ENCODE peak calls at places on chromosomes 16 and 17, in nine cellular contexts. Q is GM23248, K is PC-3, N is OCI-LY7, S is SK-N-SH, L is GM23338, O is HCT116, V is hepatocyte, B is Karpas-422. H is an unnamed sample. For H3K9me2, the result is how much of the 10 kb centered on the place peaks cover.

GRCh38 chr16:57479043-57479421 is 7.3 kb downstream of the DOK4 start:
- DNase-seq in L (no peak), K (no peak), V (no peak), Q (peak), S (peak), O (no peak), N (no peak), B (no peak), H (no peak)

GRCh38 chr17:36720131-36720530 is 118.7 kb downstream of the MRM1 start:
- DNase-seq in L (no peak), V (no peak), B (no peak), N (no peak), S (peak), K (no peak), Q (no peak), O (no peak), H (no peak)

GRCh38 chr16:89031715-89032659 is 55.0 kb upstream of the CBFA2T3 start:
- DNase-seq in L (no peak), K (no peak), O (no peak), V (no peak), Q (no peak), B (no peak), S (no peak), N (peak), H (no peak)

GRCh38 chr17:31373150-31374082 is 18.1 kb upstream of the RAB11FIP4 start:
- DNase-seq in S (no peak), B (peak), L (peak), V (peak), Q (peak), K (peak), O (peak), N (peak), H (no peak)

GRCh38 chr16:70481929-70482536 is 27.6 kb downstream of the FCSK start:
- DNase-seq in K (peak), L (no peak), V (no peak), S (no peak), N (no peak), B (no peak), O (no peak), Q (peak), H (peak)

GRCh38 chr17:17981330-17981729 is 8.7 kb downstream of the DRC3 start:
- DNase-seq in N (no peak), B (no peak), V (no peak), K (no peak), Q (no peak), S (no peak), L (no peak), O (no peak), H (no peak)

GRCh38 chr17:9728005-9728404 is 63.4 kb downstream of the DHRS7C start:
- DNase-seq in K (no peak), N (no peak), L (no peak), Q (no peak), V (no peak), S (no peak), O (no peak), B (no peak), H (no peak)

GRCh38 chr17:50767446-50767845 is at the start of gene ANKRD40CL:
- DNase-seq in S (no peak), V (no peak), O (no peak), N (no peak), L (no peak), Q (no peak), K (no peak), B (no peak), H (no peak)

GRCh38 chr17:31318298-31319190 is 2.9 kb downstream of the EVI2A start:
- DNase-seq in V (no peak), N (peak), Q (peak), B (peak), S (no peak), L (peak), K (no peak), O (no peak), H (no peak)

GRCh38 chr17:17516315-17516930 is 20.2 kb upstream of the RASD1 start:
- DNase-seq in V (no peak), Q (no peak), N (no peak), B (no peak), O (no peak), K (no peak), S (no peak), L (no peak), H (no peak)

GRCh38 chr17:5097101-5097834 is 14.4 kb downstream of the ZNF232 start:
- DNase-seq in L (peak), K (no peak), B (no peak), Q (no peak), N (no peak), O (no peak), V (peak), S (peak), H (no peak)

GRCh38 chr17:27549251-27549919 is 81.6 kb upstream of the LGALS9 start:
- DNase-seq in B (no peak), L (no peak), K (no peak), V (no peak), N (no peak), S (no peak), O (no peak), Q (no peak), H (no peak)

GRCh38 chr16:3732171-3732570 is 14.8 kb upstream of the TRAP1 start:
- DNase-seq in Q (no peak), N (no peak), O (no peak), K (no peak), L (no peak), B (no peak), S (no peak), V (no peak), H (no peak)

GRCh38 chr16:69917311-69917710 is 33.8 kb upstream of the CLEC18A start:
- DNase-seq in V (no peak), S (no peak), B (no peak), Q (peak), K (no peak), N (no peak), L (no peak), O (no peak), H (no peak)

GRCh38 chr16:27671410-27671809 is 121.5 kb downstream of the KATNIP start:
- DNase-seq in K (peak), S (no peak), L (peak), N (no peak), V (no peak), B (no peak), Q (no peak), O (no peak), H (no peak)

GRCh38 chr16:81315271-81316175 is 761 bp downstream of the GAN start:
- DNase-seq in O (no peak), B (peak), S (peak), L (peak), V (peak), K (peak), Q (peak), N (peak), H (peak)

GRCh38 chr16:27529962-27530361 is 19.8 kb downstream of the GTF3C1 start:
- DNase-seq in O (no peak), L (no peak), K (peak), B (no peak), Q (peak), N (no peak), V (no peak), S (no peak), H (no peak)

GRCh38 chr17:50684612-50685333 is 22.9 kb downstream of the ANKRD40 start:
- DNase-seq in N (no peak), L (peak), V (peak), S (no peak), O (no peak), K (peak), Q (no peak), B (no peak), H (peak)

GRCh38 chr17:65755799-65756198 is 194.4 kb upstream of the AXIN2 start:
- DNase-seq in N (no peak), K (no peak), S (no peak), L (no peak), B (no peak), Q (no peak), V (no peak), O (no peak), H (no peak)

GRCh38 chr17:6930754-6931153 is 65.1 kb upstream of the ALOX12 start:
- DNase-seq in N (no peak), K (no peak), B (no peak), L (no peak), S (no peak), Q (no peak), O (no peak), V (no peak), H (no peak)

GRCh38 chr17:17150450-17150804 is 55.7 kb downstream of the PLD6 start:
- DNase-seq in B (no peak), O (no peak), K (no peak), V (no peak), N (no peak), S (no peak), L (no peak), Q (no peak), H (no peak)

GRCh38 chr16:85360323-85361277 is 248.3 kb upstream of the CIBAR2 start:
- DNase-seq in O (no peak), B (no peak), S (peak), L (no peak), V (peak), K (no peak), Q (no peak), N (peak), H (peak)

GRCh38 chr16:66389256-66390175 is 23.0 kb downstream of the CDH5 start:
- DNase-seq in S (no peak), Q (no peak), L (no peak), V (no peak), B (no peak), K (no peak), O (no peak), N (no peak), H (no peak)

GRCh38 chr17:44922746-44923470 is 7.6 kb upstream of the GFAP start:
- DNase-seq in N (no peak), O (no peak), S (peak), Q (no peak), L (no peak), K (no peak), B (no peak), V (no peak), H (no peak)

GRCh38 chr17:13114601-13115024 is 96.8 kb upstream of the ELAC2 start:
- DNase-seq in K (peak), B (peak), N (peak), L (peak), Q (peak), O (peak), S (peak), V (peak), H (no peak)

GRCh38 chr17:47184671-47185070 is 4.4 kb downstream of the CDC27 start:
- DNase-seq in Q (peak), B (no peak), L (no peak), N (no peak), O (no peak), K (no peak), V (no peak), S (peak), H (no peak)

GRCh38 chr16:78762222-78762621 is 662.8 kb downstream of the WWOX start:
- DNase-seq in O (no peak), K (no peak), V (no peak), B (no peak), N (no peak), Q (no peak), L (no peak), S (no peak), H (no peak)

GRCh38 chr17:74608511-74608910 is 15.0 kb downstream of the CD300E start:
- DNase-seq in Q (no peak), O (no peak), S (no peak), L (no peak), B (no peak), N (no peak), K (no peak), V (no peak), H (no peak)

GRCh38 chr17:77817953-77818352 is 140.6 kb upstream of the TNRC6C start:
- DNase-seq in L (no peak), N (no peak), V (no peak), S (no peak), B (no peak), Q (peak), K (no peak), O (no peak), H (no peak)

GRCh38 chr17:1509255-1509943 is 7.0 kb downstream of the INPP5K start:
- DNase-seq in S (no peak), N (no peak), O (no peak), L (no peak), K (no peak), Q (no peak), V (peak), B (no peak), H (no peak)

GRCh38 chr17:36515837-36516236 is 18.8 kb downstream of the MYO19 start:
- DNase-seq in B (no peak), L (no peak), Q (no peak), V (no peak), K (no peak), S (no peak), O (no peak), N (no peak), H (no peak)

GRCh38 chr17:3043737-3044365 is 19.6 kb downstream of the OR1D5 start:
- DNase-seq in S (no peak), O (no peak), V (no peak), N (peak), K (no peak), B (peak), Q (no peak), L (peak), H (no peak)

GRCh38 chr16:28891964-28892890 is 13.9 kb downstream of the ATP2A1 start:
- DNase-seq in V (no peak), S (no peak), Q (no peak), N (no peak), O (no peak), B (no peak), K (no peak), L (no peak), H (no peak)

GRCh38 chr17:34305061-34305460 is 14.2 kb upstream of the CCL8 start:
- DNase-seq in V (no peak), O (no peak), B (no peak), Q (no peak), N (no peak), S (no peak), L (no peak), K (no peak), H (no peak)

GRCh38 chr17:34305606-34306005 is 13.6 kb upstream of the CCL8 start:
- DNase-seq in N (no peak), O (no peak), V (no peak), S (no peak), L (no peak), B (no peak), Q (no peak), K (no peak), H (no peak)

GRCh38 chr17:34301986-34302385 is 16.4 kb downstream of the CCL11 start:
- DNase-seq in K (no peak), S (no peak), Q (peak), L (no peak), N (no peak), O (no peak), V (no peak), B (no peak), H (no peak)

GRCh38 chr17:34302626-34303025 is 16.6 kb upstream of the CCL8 start:
- DNase-seq in S (no peak), L (no peak), O (no peak), N (no peak), K (no peak), Q (no peak), V (no peak), B (no peak), H (no peak)

DNA sequence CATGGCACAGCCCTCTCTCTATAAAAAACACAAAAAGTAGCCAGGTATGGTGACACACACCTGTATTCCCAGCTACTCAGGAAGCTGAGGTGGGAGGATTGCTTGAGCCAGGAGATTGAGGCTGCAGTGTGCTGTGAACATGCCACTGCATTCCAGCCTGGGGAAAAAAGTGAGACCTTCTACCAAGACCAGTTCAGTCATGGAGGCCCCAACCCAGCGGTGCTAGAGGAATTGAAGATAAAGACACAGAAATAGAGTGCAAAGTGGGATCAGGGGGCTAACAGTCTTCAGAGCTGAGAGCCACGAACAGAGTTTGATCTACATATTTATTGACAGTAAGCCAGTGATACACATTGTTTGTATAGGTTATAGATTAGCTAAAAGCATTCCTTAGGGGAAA is 15.6 kb upstream of the CCL8 start:
- DNase-seq in N (no peak), B (no peak), L (no peak), K (no peak), V (no peak), S (no peak), O (no peak), Q (no peak), H (no peak)
- H3K9me2 ChIP-seq in N (under half), B (under half), L (under half), K (under half), V (under half), S (under half), O (under half), Q (under half), H (under half)

DNA sequence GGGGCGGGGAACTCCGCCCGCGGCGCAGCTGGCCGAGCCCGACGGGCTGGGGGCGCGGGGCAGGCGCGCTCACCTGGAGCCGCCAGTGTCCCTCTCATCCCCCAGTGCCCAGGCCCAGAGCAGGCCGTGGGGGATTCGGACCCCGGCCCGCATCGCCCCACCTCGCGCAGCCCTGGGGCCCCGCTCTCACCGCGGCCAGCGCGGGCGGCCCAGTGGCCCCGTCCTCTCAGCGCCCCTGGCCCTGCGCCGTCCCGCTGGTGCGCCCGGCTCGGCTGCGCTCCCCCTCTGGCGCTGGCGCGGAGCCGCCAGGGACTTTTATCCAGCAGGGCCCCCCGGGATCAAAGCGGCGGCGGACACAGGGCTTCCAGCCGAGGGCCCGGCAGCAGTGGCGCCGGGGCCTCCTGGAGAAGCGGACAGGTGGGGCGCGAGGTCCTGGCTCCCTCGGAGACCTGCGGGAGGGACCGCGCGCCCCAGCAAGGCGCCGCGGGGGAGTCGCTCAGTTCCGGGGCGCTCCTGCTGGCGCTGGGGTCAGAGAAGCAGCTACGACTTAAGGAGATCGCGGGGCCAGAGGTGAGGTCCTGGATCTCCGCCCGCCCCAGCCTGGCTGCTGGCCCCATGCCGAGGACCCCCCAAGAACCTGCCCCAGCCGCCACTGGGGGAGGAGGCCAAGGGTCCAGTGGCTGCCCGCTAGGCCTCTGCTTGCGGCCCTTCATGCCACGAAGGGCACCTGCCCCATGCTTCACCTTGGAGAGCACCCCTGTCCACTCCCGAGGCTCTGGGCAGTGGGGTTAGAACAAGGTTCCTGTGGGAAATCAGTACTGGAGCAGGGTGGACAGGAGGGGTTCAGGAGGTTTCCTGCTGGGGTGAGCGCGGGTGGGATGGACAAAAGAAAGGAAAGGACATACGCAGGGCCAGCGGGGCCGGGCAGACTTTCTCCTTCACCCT is 839 bp upstream of the NOTUM start:
- DNase-seq in Q (no peak), N (no peak), B (no peak), K (no peak), O (no peak), L (peak), V (no peak), S (no peak), H (no peak)
- H3K4me3 ChIP-seq in Q (no peak), N (no peak), B (no peak), K (no peak), O (no peak), L (peak), V (no peak), S (no peak), H (no peak)

GRCh38 chr16:50354629-50355456 is 13.9 kb downstream of the BRD7 start:
- DNase-seq in O (no peak), L (peak), Q (peak), K (peak), S (peak), V (no peak), B (peak), N (peak), H (no peak)

GRCh38 chr16:50360779-50361178 is 8.0 kb downstream of the BRD7 start:
- DNase-seq in O (no peak), N (no peak), S (no peak), L (no peak), Q (peak), V (no peak), B (no peak), K (no peak), H (no peak)

GRCh38 chr16:50363656-50364055 is 5.1 kb downstream of the BRD7 start:
- DNase-seq in V (no peak), S (no peak), Q (no peak), O (no peak), L (no peak), K (no peak), B (no peak), N (no peak), H (no peak)

GRCh38 chr16:50360033-50360778 is 8.6 kb downstream of the BRD7 start:
- DNase-seq in O (no peak), V (peak), N (no peak), L (no peak), K (peak), Q (peak), S (no peak), B (peak), H (no peak)

GRCh38 chr16:50359626-50360025 is 9.2 kb downstream of the BRD7 start:
- DNase-seq in O (no peak), K (no peak), L (peak), Q (no peak), N (no peak), S (no peak), B (no peak), V (no peak), H (no peak)
- H3K27ac ChIP-seq in O (no peak), K (no peak), L (no peak), Q (no peak), N (no peak), S (no peak), B (peak), V (no peak), H (no peak)

GRCh38 chr16:23392223-23392600 is 60.8 kb downstream of the COG7 start:
- DNase-seq in S (no peak), B (no peak), Q (no peak), V (no peak), N (no peak), K (no peak), L (no peak), O (no peak), H (no peak)
- H3K9me2 ChIP-seq in S (under half), B (under half), Q (under half), V (under half), N (under half), K (under half), L (under half), O (under half), H (under half)

GRCh38 chr17:38465420-38466345 is 37.4 kb downstream of the ARHGAP23 start:
- DNase-seq in L (no peak), V (no peak), K (no peak), S (peak), O (no peak), B (no peak), N (no peak), Q (peak), H (no peak)
- H3K4me3 ChIP-seq in L (no peak), V (peak), K (no peak), S (peak), O (peak), B (no peak), N (no peak), Q (peak), H (no peak)

GRCh38 chr16:83253526-83253925 is 554.3 kb upstream of the HSBP1 start:
- DNase-seq in L (no peak), K (no peak), Q (no peak), B (no peak), O (no peak), V (no peak), S (no peak), N (no peak), H (no peak)

GRCh38 chr16:83258366-83258765 is 549.4 kb upstream of the HSBP1 start:
- DNase-seq in L (no peak), V (no peak), S (no peak), Q (no peak), B (no peak), N (no peak), K (no peak), O (no peak), H (no peak)
- H3K27ac ChIP-seq in L (no peak), V (no peak), S (no peak), Q (no peak), B (no peak), N (no peak), K (no peak), O (no peak), H (no peak)

GRCh38 chr17:75915268-75915667 is 10.6 kb upstream of the MRPL38 start:
- DNase-seq in L (no peak), V (no peak), N (no peak), Q (no peak), S (no peak), O (no peak), K (no peak), B (no peak), H (no peak)
- H3K9me2 ChIP-seq in L (under half), V (under half), N (under half), Q (under half), S (under half), O (under half), K (under half), B (under half), H (under half)

H was measured in PC-9.